ENCODE peak calls at places on chromosomes 2 and 18, in five cellular contexts. W, X, G, Q and J are unnamed samples.

GRCh38 chr2:237888389-237888788 is 29.0 kb downstream of the RAMP1 start:
- DNase-seq in W (no peak), X (no peak), G (no peak), Q (no peak), J (no peak)

GRCh38 chr2:142259356-142259755 is 128.5 kb upstream of the LRP1B start:
- DNase-seq in W (no peak), X (no peak), G (no peak), Q (no peak), J (no peak)

GRCh38 chr2:9744256-9745004 is 98.8 kb upstream of the TAF1B start:
- DNase-seq in W (peak; percentile 77), X (no peak), G (no peak), Q (no peak), J (no peak)

GRCh38 chr2:222492683-222493082 is 68.3 kb downstream of the SGPP2 start:
- DNase-seq in W (no peak), X (no peak), G (no peak), Q (no peak), J (no peak)

GRCh38 chr18:44552706-44553105 is 128.0 kb upstream of the SETBP1 start:
- DNase-seq in W (no peak), X (no peak), G (no peak), Q (no peak), J (no peak)

GRCh38 chr2:42414158-42414557 is 53.1 kb upstream of the COX7A2L start:
- DNase-seq in W (no peak), X (no peak), G (no peak), Q (no peak), J (no peak)

GRCh38 chr2:183037281-183037659 is 987 bp downstream of the NCKAP1 start:
- DNase-seq in W (no peak), X (no peak), G (no peak), Q (no peak), J (no peak)

GRCh38 chr2:136005462-136006205 is 20.2 kb upstream of the DARS1 start:
- DNase-seq in W (no peak), X (no peak), G (no peak), Q (no peak), J (no peak)

GRCh38 chr2:151410485-151410833 is 757 bp downstream of the RIF1 start:
- DNase-seq in W (peak; percentile 62), X (no peak), G (no peak), Q (peak; percentile 55), J (peak; percentile 43)

GRCh38 chr2:168434164-168434563 is 21.9 kb upstream of the CERS6 start:
- DNase-seq in W (no peak), X (no peak), G (no peak), Q (no peak), J (no peak)